ENCODE peak calls at places on chromosomes 11 and 22, in eight cellular contexts. E is NCI-H748 treated with DMSO at 0.1 percent for 48 hours, N is SJSA1, W is mesenchymal stem cell, X is heart left ventricle, Y is NCI-H1092 treated with DMSO at 0.1 percent for 48 hours, Q is lung microvascular endothelial cell, D is AG10803. A is an unnamed sample.

GRCh38 chr11:5476184-5476819 is 12.2 kb upstream of the OR52D1 start:
- DNase-seq in N (peak; percentile 59), W (peak; percentile 61), Y (no peak), D (peak; percentile 57), Q (peak; percentile 71), X (peak; percentile 39), E (peak; percentile 12), A (no peak)

GRCh38 chr11:44016129-44016528 is 31.7 kb upstream of the ACCSL start:
- DNase-seq in D (peak; percentile 89), N (peak; percentile 95), E (no peak), X (peak; percentile 72), Q (peak; percentile 18), W (peak; percentile 89), Y (no peak), A (peak; percentile 95)

GRCh38 chr11:7639643-7640025 is 33.7 kb downstream of the CYB5R2 start:
- DNase-seq in W (no peak), D (no peak), X (no peak), Q (no peak), E (no peak), Y (no peak), N (no peak), A (no peak)

GRCh38 chr11:76598426-76598839 is 72.1 kb downstream of the LRRC32 start:
- DNase-seq in N (peak; percentile 52), E (no peak), Q (peak; percentile 60), W (peak; percentile 62), X (no peak), Y (peak; percentile 61), D (peak; percentile 55), A (peak; percentile 76)

GRCh38 chr22:29780781-29781676 is 13.9 kb downstream of the UQCR10 start:
- DNase-seq in E (no peak), Q (no peak), W (peak; percentile 58), Y (no peak), N (peak; percentile 88), D (peak; percentile 92), X (no peak), A (no peak)

GRCh38 chr22:49872347-49872746 is 18.7 kb downstream of the ZBED4 start:
- DNase-seq in Q (no peak), N (no peak), Y (no peak), E (no peak), X (no peak), W (no peak), D (no peak), A (no peak)

GRCh38 chr11:74839445-74839844 is 90.8 kb downstream of the RNF169 start:
- DNase-seq in W (no peak), Y (no peak), N (no peak), X (no peak), Q (no peak), E (no peak), D (no peak), A (no peak)

GRCh38 chr11:112172362-112172994 is 2.8 kb upstream of the BCO2 start:
- DNase-seq in X (no peak), Q (no peak), W (no peak), N (no peak), E (no peak), D (peak; percentile 57), Y (no peak), A (no peak)

GRCh38 chr11:23573430-23573829 is 713.2 kb upstream of the CCDC179 start:
- DNase-seq in Y (no peak), E (no peak), W (no peak), N (no peak), Q (no peak), D (no peak), X (no peak), A (no peak)

GRCh38 chr11:10701982-10702381 is 8.4 kb upstream of the IRAG1 start:
- DNase-seq in X (no peak), W (no peak), D (peak; percentile 41), N (no peak), Q (no peak), Y (no peak), E (no peak), A (no peak)

GRCh38 chr11:26994579-26995210 is 783 bp downstream of the FIBIN start:
- DNase-seq in D (peak; percentile 12), N (no peak), Q (no peak), E (no peak), Y (no peak), X (no peak), W (no peak), A (peak; percentile 76)

GRCh38 chr22:41442240-41442792 is 4.3 kb downstream of the TOB2 start:
- DNase-seq in D (no peak), W (no peak), E (no peak), X (no peak), Y (no peak), Q (no peak), N (no peak), A (no peak)

GRCh38 chr11:73308963-73309960 is 1.2 kb downstream of the ARHGEF17 start:
- DNase-seq in D (peak; percentile 98), E (no peak), N (peak; percentile 94), Q (peak; percentile 93), Y (no peak), X (peak; percentile 93), W (peak; percentile 98), A (peak; percentile 98)

GRCh38 chr22:20211997-20212753 is 55.9 kb downstream of the RTN4R start:
- DNase-seq in X (peak; percentile 69), N (no peak), E (no peak), W (no peak), Y (peak; percentile 75), D (no peak), Q (no peak), A (no peak)

GRCh38 chr11:117851852-117852251 is 24.6 kb downstream of the FXYD6 start:
- DNase-seq in E (no peak), N (no peak), W (no peak), X (peak; percentile 59), D (no peak), Q (no peak), Y (no peak), A (peak; percentile 56)

GRCh38 chr22:46764140-46764680 is 1.8 kb downstream of the TBC1D22A start:
- DNase-seq in Q (no peak), N (no peak), D (no peak), E (no peak), Y (no peak), X (no peak), W (no peak), A (no peak)

GRCh38 chr22:37044634-37045625 is 6.6 kb upstream of the KCTD17 start:
- DNase-seq in D (no peak), N (no peak), X (no peak), E (no peak), Q (no peak), W (no peak), Y (no peak), A (no peak)